ENCODE peak calls at places on chromosomes 1 and 21, in five cellular contexts. One of them, this sample, is unnamed.

GRCh38 chr1:225944387-225944786 is 3.4 kb upstream of the LEFTY2 start:
- DNase-seq in coronary artery: no peak
- DNase-seq in GM06990: no peak
- DNase-seq in GM23338: no peak
- DNase-seq in pancreas: no peak
- DNase-seq in this sample: no peak

GRCh38 chr1:89962024-89962741 is 32.7 kb upstream of the ZNF326 start:
- DNase-seq in pancreas: no peak
- DNase-seq in coronary artery: no peak
- DNase-seq in GM23338: no peak
- DNase-seq in GM06990: no peak
- DNase-seq in this sample: no peak

GRCh38 chr1:6183520-6183989 is 3.4 kb upstream of the CHD5 start:
- DNase-seq in pancreas: peak; percentile 49
- DNase-seq in GM06990: no peak
- DNase-seq in coronary artery: no peak
- DNase-seq in GM23338: peak; percentile 64
- DNase-seq in this sample: no peak

GRCh38 chr1:175834597-175834996 is 91.2 kb upstream of the TNR start:
- DNase-seq in coronary artery: no peak
- DNase-seq in GM23338: no peak
- DNase-seq in pancreas: no peak
- DNase-seq in GM06990: no peak
- DNase-seq in this sample: no peak

GRCh38 chr1:176384841-176385240 is 78.1 kb upstream of the PAPPA2 start:
- DNase-seq in pancreas: no peak
- DNase-seq in coronary artery: no peak
- DNase-seq in GM06990: no peak
- DNase-seq in GM23338: no peak
- DNase-seq in this sample: no peak

GRCh38 chr21:34126269-34126668 is 52.9 kb downstream of the MRPS6 start:
- DNase-seq in GM23338: peak; percentile 41
- DNase-seq in pancreas: no peak
- DNase-seq in GM06990: no peak
- DNase-seq in coronary artery: no peak
- DNase-seq in this sample: no peak

GRCh38 chr1:12251442-12251841 is 21.6 kb downstream of the VPS13D start:
- DNase-seq in GM06990: no peak
- DNase-seq in pancreas: no peak
- DNase-seq in GM23338: no peak
- DNase-seq in coronary artery: no peak
- DNase-seq in this sample: no peak

GRCh38 chr1:116982319-116983004 is 19.1 kb upstream of the CD101 start:
- DNase-seq in coronary artery: no peak
- DNase-seq in GM06990: no peak
- DNase-seq in pancreas: peak; percentile 84
- DNase-seq in GM23338: peak; percentile 55
- DNase-seq in this sample: peak; percentile 79

GRCh38 chr1:171948491-171948890 is 107.2 kb downstream of the DNM3 start:
- DNase-seq in GM23338: peak; percentile 24
- DNase-seq in coronary artery: no peak
- DNase-seq in pancreas: no peak
- DNase-seq in GM06990: no peak
- DNase-seq in this sample: no peak

GRCh38 chr1:54986025-54986424 is 5.6 kb downstream of the TMEM61 start:
- DNase-seq in GM23338: no peak
- DNase-seq in pancreas: peak; percentile 57
- DNase-seq in coronary artery: no peak
- DNase-seq in GM06990: no peak
- DNase-seq in this sample: no peak

GRCh38 chr1:183385746-183386145 is 32.4 kb downstream of the NMNAT2 start:
- DNase-seq in GM23338: no peak
- DNase-seq in GM06990: no peak
- DNase-seq in pancreas: no peak
- DNase-seq in coronary artery: no peak
- DNase-seq in this sample: no peak

GRCh38 chr1:98467122-98467521 is 194.4 kb upstream of the SNX7 start:
- DNase-seq in GM23338: no peak
- DNase-seq in GM06990: no peak
- DNase-seq in coronary artery: no peak
- DNase-seq in pancreas: no peak
- DNase-seq in this sample: no peak

GRCh38 chr1:109864063-109864822 is 46.4 kb upstream of the CSF1 start:
- DNase-seq in GM06990: no peak
- DNase-seq in coronary artery: no peak
- DNase-seq in pancreas: no peak
- DNase-seq in GM23338: peak; percentile 33
- DNase-seq in this sample: no peak

GRCh38 chr1:150006881-150007401 is 3.6 kb downstream of the OTUD7B start:
- DNase-seq in GM06990: no peak
- DNase-seq in pancreas: no peak
- DNase-seq in coronary artery: no peak
- DNase-seq in GM23338: no peak
- DNase-seq in this sample: no peak

GRCh38 chr21:16992448-16992847 is 520.4 kb upstream of the CXADR start:
- DNase-seq in GM06990: no peak
- DNase-seq in pancreas: no peak
- DNase-seq in GM23338: peak; percentile 68
- DNase-seq in coronary artery: no peak
- DNase-seq in this sample: no peak

GRCh38 chr1:10278880-10279279 is 68.5 kb downstream of the KIF1B start:
- DNase-seq in coronary artery: no peak
- DNase-seq in GM23338: no peak
- DNase-seq in GM06990: no peak
- DNase-seq in pancreas: no peak
- DNase-seq in this sample: no peak

GRCh38 chr1:111241797-111242196 is 14.3 kb downstream of the CHI3L2 start:
- DNase-seq in GM23338: no peak
- DNase-seq in GM06990: no peak
- DNase-seq in pancreas: no peak
- DNase-seq in coronary artery: no peak
- DNase-seq in this sample: no peak

GRCh38 chr1:113593550-113594288 is 165.6 kb downstream of the PHTF1 start:
- DNase-seq in coronary artery: no peak
- DNase-seq in pancreas: no peak
- DNase-seq in GM23338: no peak
- DNase-seq in GM06990: no peak
- DNase-seq in this sample: no peak

GRCh38 chr1:228472655-228473054 is 14.5 kb upstream of the RNF187 start:
- DNase-seq in coronary artery: peak; percentile 5
- DNase-seq in pancreas: no peak
- DNase-seq in GM23338: no peak
- DNase-seq in GM06990: no peak
- DNase-seq in this sample: no peak

GRCh38 chr1:228474507-228474906 is 12.7 kb upstream of the RNF187 start:
- DNase-seq in GM06990: no peak
- DNase-seq in coronary artery: no peak
- DNase-seq in GM23338: peak; percentile 58
- DNase-seq in pancreas: no peak
- DNase-seq in this sample: no peak

GRCh38 chr1:228469413-228470162 is 17.6 kb upstream of the RNF187 start:
- DNase-seq in GM06990: no peak
- DNase-seq in coronary artery: no peak
- DNase-seq in GM23338: peak; percentile 58
- DNase-seq in pancreas: no peak
- DNase-seq in this sample: no peak

GRCh38 chr1:228471154-228471761 is 15.9 kb upstream of the RNF187 start:
- DNase-seq in coronary artery: no peak
- DNase-seq in GM23338: no peak
- DNase-seq in pancreas: no peak
- DNase-seq in GM06990: no peak
- DNase-seq in this sample: no peak

DNA sequence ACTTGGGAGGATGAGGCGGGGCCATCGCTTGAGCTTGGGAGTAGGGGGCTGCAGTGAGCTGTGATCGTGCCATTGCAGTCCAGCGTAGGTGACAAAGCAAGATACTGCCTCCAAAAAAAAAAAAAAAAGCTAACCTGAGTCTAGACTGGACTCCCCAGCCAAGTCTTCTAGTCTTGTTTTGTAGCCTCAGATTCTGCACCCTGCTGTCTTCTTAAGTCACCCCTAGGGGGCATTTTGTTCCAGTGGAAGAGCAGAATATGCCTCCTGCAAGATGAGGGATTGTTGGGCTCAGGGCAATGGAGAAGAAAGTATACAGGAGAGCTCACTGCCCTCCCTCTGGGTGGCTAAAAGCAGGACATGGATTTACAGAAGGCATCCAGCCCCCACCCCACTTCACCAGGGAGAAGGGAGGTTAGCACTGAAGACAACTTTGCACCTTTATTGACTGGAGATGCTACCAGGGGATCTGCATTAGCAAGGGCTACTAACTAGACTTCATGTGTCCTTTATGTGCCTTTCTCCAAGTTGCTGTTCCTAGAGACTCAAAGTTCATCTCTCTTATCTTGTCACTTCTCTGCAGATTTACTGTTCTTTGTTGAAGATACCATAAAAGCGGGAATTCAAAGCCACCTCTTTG is 15.3 kb upstream of the RNF187 start:
- DNase-seq in GM23338: peak; percentile 93
- DNase-seq in GM06990: no peak
- DNase-seq in pancreas: no peak
- DNase-seq in coronary artery: peak; percentile 14
- DNase-seq in this sample: peak; percentile 62
- TF ChIP-seq CTCF in GM23338: peak; percentile 81
- TF ChIP-seq CTCF in GM06990: peak; percentile 78
- TF ChIP-seq CTCF in pancreas: peak; percentile 7
- TF ChIP-seq CTCF in coronary artery: no peak
- TF ChIP-seq CTCF in this sample: peak; percentile 54

DNA sequence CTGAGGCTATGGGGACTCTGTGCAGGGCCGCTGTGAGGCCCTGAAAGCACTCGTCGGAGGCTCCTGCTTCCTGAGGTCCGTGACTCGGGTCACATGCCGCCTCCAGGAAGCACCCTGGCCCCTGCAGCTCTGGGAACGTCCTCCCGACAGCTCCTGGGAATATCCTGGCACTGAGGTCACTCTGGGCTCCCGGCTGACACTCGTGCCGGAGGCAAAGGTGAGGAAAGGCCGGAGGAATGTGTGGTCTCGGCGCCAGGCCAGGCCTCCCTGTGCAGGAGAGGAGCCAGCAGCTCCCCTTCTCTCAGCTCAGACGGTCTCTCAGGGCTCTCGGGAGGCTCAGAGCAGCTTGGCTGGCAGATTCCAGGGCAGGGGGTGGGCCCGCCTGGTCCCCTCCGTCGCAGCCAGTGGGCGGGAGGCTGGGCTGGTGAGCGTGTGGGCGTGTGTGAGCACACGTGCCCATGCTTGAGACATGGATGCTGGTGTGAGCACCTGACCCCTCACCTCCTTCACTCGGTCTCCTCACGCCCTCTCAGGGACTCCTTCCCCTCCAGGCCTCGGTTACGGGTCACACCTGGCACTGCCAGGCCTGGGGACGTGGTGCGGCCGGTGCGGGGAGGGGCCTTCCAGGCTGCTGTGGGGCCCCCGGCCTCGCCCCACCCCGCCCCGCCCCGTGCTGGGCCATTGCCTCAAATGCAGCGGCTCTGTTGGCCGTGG is 5.5 kb upstream of the RNF223 start:
- DNase-seq in GM06990: peak; percentile 59
- DNase-seq in coronary artery: no peak
- DNase-seq in GM23338: peak; percentile 77
- DNase-seq in pancreas: peak; percentile 92
- DNase-seq in this sample: peak; percentile 93
- H3K4me3 ChIP-seq in GM06990: no peak overlapping the region
- H3K4me3 ChIP-seq in coronary artery: peak overlapping the region; percentile 65
- H3K4me3 ChIP-seq in GM23338: peak overlapping the region; percentile 55
- H3K4me3 ChIP-seq in pancreas: peak overlapping the region; percentile 2
- H3K4me3 ChIP-seq in this sample: peak overlapping the region; percentile 38

GRCh38 chr21:25791321-25791720 is 56.5 kb downstream of the GABPA start:
- DNase-seq in pancreas: no peak
- DNase-seq in GM23338: peak; percentile 27
- DNase-seq in coronary artery: no peak
- DNase-seq in GM06990: no peak
- DNase-seq in this sample: no peak
- TF ChIP-seq CTCF in pancreas: no peak
- TF ChIP-seq CTCF in GM23338: peak; percentile 41
- TF ChIP-seq CTCF in coronary artery: no peak
- TF ChIP-seq CTCF in GM06990: no peak
- TF ChIP-seq CTCF in this sample: no peak

DNA sequence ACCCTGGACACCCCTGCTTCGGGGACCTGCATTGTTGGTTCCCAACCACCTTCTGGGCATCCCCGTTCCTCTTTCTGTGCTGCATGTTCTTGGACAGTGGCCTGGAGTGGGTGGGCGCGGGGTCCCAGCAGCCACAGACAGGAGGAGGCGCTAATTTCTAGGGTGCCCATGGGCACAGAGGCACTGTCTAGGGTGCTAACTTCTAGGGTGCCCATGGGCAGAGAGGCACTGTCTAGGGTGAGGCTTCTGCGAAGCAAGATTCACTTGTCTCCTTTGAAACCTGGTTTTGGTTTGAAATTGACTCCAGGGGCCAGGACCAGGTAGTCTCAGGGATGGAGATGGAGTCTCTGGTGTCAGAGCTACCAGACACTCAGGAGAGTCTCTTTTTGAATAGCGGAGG is 815 bp upstream of the MEGF6 start:
- DNase-seq in GM23338: no peak
- DNase-seq in pancreas: no peak
- DNase-seq in GM06990: no peak
- DNase-seq in coronary artery: no peak
- DNase-seq in this sample: no peak
- H3K4me3 ChIP-seq in GM23338: peak overlapping the region; percentile 60
- H3K4me3 ChIP-seq in pancreas: no peak overlapping the region
- H3K4me3 ChIP-seq in GM06990: no peak overlapping the region
- H3K4me3 ChIP-seq in coronary artery: peak overlapping the region; percentile 69
- H3K4me3 ChIP-seq in this sample: peak overlapping the region; percentile 41

GRCh38 chr21:43357708-43358430 is 69.1 kb downstream of the SIK1 start:
- DNase-seq in coronary artery: no peak
- DNase-seq in GM23338: no peak
- DNase-seq in GM06990: no peak
- DNase-seq in pancreas: peak; percentile 54
- DNase-seq in this sample: no peak

GRCh38 chr21:43354016-43354420 is 72.9 kb downstream of the SIK1 start:
- DNase-seq in GM06990: peak; percentile 58
- DNase-seq in coronary artery: no peak
- DNase-seq in GM23338: no peak
- DNase-seq in pancreas: peak; percentile 59
- DNase-seq in this sample: no peak

GRCh38 chr21:43355196-43355924 is 71.6 kb downstream of the SIK1 start:
- DNase-seq in GM23338: no peak
- DNase-seq in coronary artery: no peak
- DNase-seq in GM06990: no peak
- DNase-seq in pancreas: peak; percentile 25
- DNase-seq in this sample: no peak

GRCh38 chr21:43354666-43355065 is 72.3 kb downstream of the SIK1 start:
- DNase-seq in GM06990: no peak
- DNase-seq in GM23338: no peak
- DNase-seq in pancreas: no peak
- DNase-seq in coronary artery: no peak
- DNase-seq in this sample: no peak

GRCh38 chr21:43355925-43356289 is 71.0 kb downstream of the SIK1 start:
- DNase-seq in GM06990: peak; percentile 66
- DNase-seq in coronary artery: no peak
- DNase-seq in GM23338: no peak
- DNase-seq in pancreas: peak; percentile 56
- DNase-seq in this sample: peak; percentile 61
- TF ChIP-seq CTCF in GM06990: peak; percentile 64
- TF ChIP-seq CTCF in coronary artery: no peak
- TF ChIP-seq CTCF in GM23338: peak; percentile 18
- TF ChIP-seq CTCF in pancreas: no peak
- TF ChIP-seq CTCF in this sample: peak; percentile 37

GRCh38 chr21:36692125-36692843 is 6.6 kb upstream of the SIM2 start:
- DNase-seq in GM06990: no peak
- DNase-seq in pancreas: no peak
- DNase-seq in coronary artery: no peak
- DNase-seq in GM23338: peak; percentile 36
- DNase-seq in this sample: no peak
- H3K4me3 ChIP-seq in GM06990: no peak overlapping the region
- H3K4me3 ChIP-seq in pancreas: no peak overlapping the region
- H3K4me3 ChIP-seq in coronary artery: no peak overlapping the region
- H3K4me3 ChIP-seq in GM23338: peak overlapping the region; percentile 59
- H3K4me3 ChIP-seq in this sample: no peak overlapping the region

GRCh38 chr1:64499966-64500365 is 30.0 kb downstream of the CACHD1 start:
- DNase-seq in GM06990: no peak
- DNase-seq in coronary artery: no peak
- DNase-seq in pancreas: no peak
- DNase-seq in GM23338: peak; percentile 72
- DNase-seq in this sample: peak; percentile 68
- TF ChIP-seq CTCF in GM06990: no peak
- TF ChIP-seq CTCF in coronary artery: no peak
- TF ChIP-seq CTCF in pancreas: no peak
- TF ChIP-seq CTCF in GM23338: peak; percentile 68
- TF ChIP-seq CTCF in this sample: peak; percentile 21